ENCODE peak calls at places on chromosomes 5 and 9, in ten cellular contexts. L is M059J; Q is transverse colon; N is stimulated activated CD8-positive, alpha-beta memory T cell treated with anti-CD3 and anti-CD28 coated beads, Interleukin-12 subunit alpha, Interleukin-12 subunit beta, amount 100 ng/mL, for 1 hour; M is PC-9; E is activated T-cell treated with anti-CD3 and anti-CD28 coated beads, Interleukin-2, amount 50 U/mL, for 48 hours; H is neural crest cell; T is GM18507; K is RPMI7951; R is T-cell. G is an unnamed sample.

GRCh38 chr5:140402258-140403074 is 833 bp downstream of the ANKHD1 start:
- DNase-seq in L (peak; percentile 64), T (no peak), R (peak; percentile 30), N (peak; percentile 7), Q (peak; percentile 36), M (peak; percentile 65), H (peak; percentile 39), K (peak; percentile 47), E (peak; percentile 76), G (peak; percentile 65)

GRCh38 chr5:157486861-157487260 is 26.8 kb downstream of the NIPAL4 start:
- DNase-seq in K (no peak), M (peak; percentile 5), R (no peak), L (no peak), Q (no peak), E (no peak), T (no peak), N (no peak), H (no peak), G (no peak)

GRCh38 chr9:136255896-136256890 is 10.6 kb upstream of the QSOX2 start:
- DNase-seq in K (no peak), R (no peak), T (no peak), Q (no peak), L (no peak), M (no peak), E (no peak), N (no peak), H (no peak), G (no peak)

GRCh38 chr5:6837519-6838110 is 124.4 kb downstream of the TENT4A start:
- DNase-seq in T (no peak), M (no peak), R (no peak), Q (peak; percentile 16), H (peak; percentile 35), K (no peak), E (peak; percentile 66), L (no peak), N (no peak), G (no peak)

GRCh38 chr9:137613738-137614523 is 4.9 kb upstream of the EHMT1 start:
- DNase-seq in Q (no peak), E (no peak), R (no peak), M (no peak), L (no peak), K (no peak), H (no peak), T (no peak), N (no peak), G (no peak)

GRCh38 chr9:120256146-120256545 is 323.8 kb downstream of the CDK5RAP2 start:
- DNase-seq in R (no peak), N (no peak), M (no peak), E (no peak), K (no peak), L (no peak), T (no peak), Q (no peak), H (no peak), G (no peak)

GRCh38 chr5:151699071-151699901 is 12.6 kb upstream of the SPARC start:
- DNase-seq in E (no peak), L (peak; percentile 98), H (no peak), K (peak; percentile 98), M (no peak), Q (peak; percentile 49), N (no peak), R (no peak), T (no peak), G (peak; percentile 97)

GRCh38 chr5:2752059-2752874 is 790 bp upstream of the IRX2 start:
- DNase-seq in H (no peak), R (no peak), M (no peak), L (no peak), T (no peak), N (no peak), K (no peak), Q (no peak), E (no peak), G (peak; percentile 52)

GRCh38 chr9:124392254-124392653 is 23.0 kb downstream of the PSMB7 start:
- DNase-seq in T (no peak), L (no peak), R (no peak), M (peak; percentile 83), H (no peak), N (no peak), Q (no peak), K (peak; percentile 60), E (no peak), G (no peak)

GRCh38 chr9:129270205-129270604 is 92.1 kb upstream of the IER5L start:
- DNase-seq in K (no peak), M (no peak), H (no peak), N (no peak), Q (peak; percentile 54), R (peak; percentile 42), L (no peak), T (peak; percentile 76), E (peak; percentile 50), G (no peak)

G was measured in kidney tubule cell.